ENCODE peak calls at places on chromosomes 5 and 9, in ten cellular contexts. G, J, P, F, B, R, Z, W, H and O are unnamed samples.
A peak's percentile ranks its signal among the peaks of the same experiment; 100 is the strongest.

GRCh38 chr5:154575869-154576806 is 98.1 kb upstream of the HAND1 start:
- DNase-seq in G (no peak), J (no peak), P (no peak), F (no peak), B (no peak), R (peak; percentile 35), Z (no peak), W (peak; percentile 91), H (no peak), O (no peak)

GRCh38 chr5:169795311-169795710 is 158.2 kb downstream of the DOCK2 start:
- DNase-seq in G (no peak), J (no peak), P (no peak), F (no peak), B (no peak), R (peak; percentile 32), Z (no peak), W (no peak), H (no peak), O (no peak)

GRCh38 chr9:98867434-98868168 is 60.1 kb downstream of the GALNT12 start:
- DNase-seq in G (no peak), J (peak; percentile 55), P (no peak), F (peak; percentile 93), B (peak; percentile 52), R (no peak), Z (peak; percentile 54), W (no peak), H (no peak), O (no peak)

GRCh38 chr5:96582343-96582742 is 79.8 kb upstream of the CAST start:
- DNase-seq in G (no peak), J (no peak), P (no peak), F (no peak), B (no peak), R (no peak), Z (peak; percentile 33), W (no peak), H (no peak), O (no peak)

GRCh38 chr9:75265525-75265972 is 177.2 kb downstream of the OSTF1 start:
- DNase-seq in G (peak; percentile 15), J (peak; percentile 38), P (peak; percentile 15), F (no peak), B (no peak), R (peak; percentile 80), Z (peak; percentile 54), W (no peak), H (no peak), O (peak; percentile 44)

GRCh38 chr5:80255425-80255751 is 460 bp downstream of the SERINC5 start:
- DNase-seq in G (peak; percentile 36), J (peak; percentile 73), P (no peak), F (peak; percentile 88), B (peak; percentile 26), R (no peak), Z (peak; percentile 81), W (no peak), H (no peak), O (no peak)

GRCh38 chr5:61299254-61299653 is 32.8 kb upstream of the ZSWIM6 start:
- DNase-seq in G (peak; percentile 75), J (no peak), P (no peak), F (no peak), B (peak; percentile 58), R (no peak), Z (no peak), W (no peak), H (no peak), O (no peak)

GRCh38 chr9:135504262-135505229 is 4.1 kb downstream of the MRPS2 start:
- DNase-seq in G (peak; percentile 46), J (peak; percentile 63), P (peak; percentile 31), F (peak; percentile 74), B (no peak), R (peak; percentile 82), Z (peak; percentile 52), W (no peak), H (peak; percentile 82), O (no peak)

GRCh38 chr5:164728733-164729132 is 1223.3 kb downstream of the MAT2B start:
- DNase-seq in G (no peak), J (no peak), P (no peak), F (no peak), B (no peak), R (no peak), Z (no peak), W (no peak), H (no peak), O (no peak)

GRCh38 chr9:124855944-124856773 is 2.9 kb downstream of the WDR38 start:
- DNase-seq in G (no peak), J (no peak), P (peak; percentile 40), F (no peak), B (no peak), R (peak; percentile 84), Z (no peak), W (no peak), H (peak; percentile 77), O (no peak)

GRCh38 chr9:131095666-131096489 is 453 bp upstream of the AIF1L start:
- DNase-seq in G (no peak), J (peak; percentile 31), P (peak; percentile 22), F (no peak), B (no peak), R (peak; percentile 94), Z (no peak), W (no peak), H (no peak), O (no peak)

GRCh38 chr5:126808619-126809018 is 31.7 kb downstream of the LMNB1 start:
- DNase-seq in G (no peak), J (no peak), P (no peak), F (no peak), B (no peak), R (peak; percentile 35), Z (no peak), W (no peak), H (no peak), O (no peak)

GRCh38 chr5:172868924-172869565 is 35.0 kb downstream of the ERGIC1 start:
- DNase-seq in G (peak; percentile 88), J (peak; percentile 72), P (peak; percentile 21), F (peak; percentile 98), B (peak; percentile 93), R (no peak), Z (peak; percentile 67), W (peak; percentile 96), H (peak; percentile 64), O (no peak)

GRCh38 chr5:68337235-68337634 is 121.7 kb downstream of the PIK3R1 start:
- DNase-seq in G (no peak), J (no peak), P (no peak), F (no peak), B (no peak), R (no peak), Z (no peak), W (no peak), H (no peak), O (no peak)

GRCh38 chr9:115167175-115167574 is 49.2 kb upstream of the TNC start:
- DNase-seq in G (no peak), J (no peak), P (no peak), F (no peak), B (no peak), R (no peak), Z (no peak), W (no peak), H (no peak), O (peak; percentile 51)

GRCh38 chr9:115161431-115161830 is 43.5 kb upstream of the TNC start:
- DNase-seq in G (no peak), J (no peak), P (no peak), F (no peak), B (no peak), R (no peak), Z (no peak), W (no peak), H (no peak), O (no peak)

GRCh38 chr9:115162946-115163345 is 45.0 kb upstream of the TNC start:
- DNase-seq in G (no peak), J (no peak), P (no peak), F (no peak), B (no peak), R (no peak), Z (no peak), W (no peak), H (no peak), O (no peak)

GRCh38 chr9:115165233-115165632 is 47.3 kb upstream of the TNC start:
- DNase-seq in G (no peak), J (no peak), P (no peak), F (no peak), B (no peak), R (no peak), Z (no peak), W (no peak), H (no peak), O (no peak)

GRCh38 chr9:115164511-115164974 is 46.6 kb upstream of the TNC start:
- DNase-seq in G (peak; percentile 55), J (no peak), P (peak; percentile 94), F (no peak), B (peak; percentile 50), R (no peak), Z (no peak), W (no peak), H (no peak), O (peak; percentile 45)
- TF ChIP-seq POLR2AphosphoS5 in G (no peak), J (no peak), P (no peak), F (no peak), B (no peak), R (no peak), Z (no peak), W (no peak), H (no peak), O (no peak)

GRCh38 chr9:93896093-93896492 is 59.1 kb downstream of the BARX1 start:
- DNase-seq in G (no peak), J (peak; percentile 17), P (no peak), F (peak; percentile 56), B (no peak), R (no peak), Z (peak; percentile 3), W (no peak), H (peak; percentile 46), O (no peak)
- H3K27ac ChIP-seq in G (no peak overlapping the region), J (no peak overlapping the region), P (no peak overlapping the region), F (no peak overlapping the region), B (no peak overlapping the region), R (no peak overlapping the region), Z (no peak overlapping the region), W (no peak overlapping the region), H (no peak overlapping the region), O (no peak overlapping the region)

DNA sequence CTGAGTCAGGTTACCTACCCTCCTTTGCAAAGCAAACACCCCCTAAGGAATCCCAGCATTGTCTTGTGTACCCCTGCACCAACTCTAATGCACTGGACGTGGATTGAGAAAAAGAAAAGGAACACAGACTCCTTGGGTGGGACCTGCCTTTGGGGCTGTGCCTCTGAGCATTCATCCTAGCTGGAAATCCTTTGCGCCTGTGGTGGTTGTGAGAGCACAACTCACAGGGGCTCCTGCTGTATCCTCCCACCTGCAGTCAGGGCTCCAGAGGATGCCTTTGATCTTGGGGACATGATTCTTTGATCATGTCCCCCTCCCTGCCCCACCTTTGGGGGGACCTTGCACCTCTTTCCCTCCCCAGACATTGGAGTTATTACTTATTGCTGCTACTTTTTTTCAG is 338.5 kb downstream of the GADD45G start:
- DNase-seq in G (no peak), J (no peak), P (no peak), F (no peak), B (no peak), R (no peak), Z (no peak), W (no peak), H (no peak), O (no peak)
- TF ChIP-seq POLR2AphosphoS5 in G (no peak), J (no peak), P (no peak), F (no peak), B (no peak), R (no peak), Z (no peak), W (no peak), H (no peak), O (no peak)

GRCh38 chr5:134817006-134817405 is 28.8 kb upstream of the C5orf24 start:
- DNase-seq in G (no peak), J (no peak), P (no peak), F (no peak), B (no peak), R (no peak), Z (no peak), W (no peak), H (no peak), O (no peak)
- H3K27ac ChIP-seq in G (no peak overlapping the region), J (no peak overlapping the region), P (no peak overlapping the region), F (no peak overlapping the region), B (no peak overlapping the region), R (no peak overlapping the region), Z (no peak overlapping the region), W (no peak overlapping the region), H (no peak overlapping the region), O (no peak overlapping the region)